ENCODE peak calls at places on chromosome 17, in four cellular contexts. P is PC-3, I is heart left ventricle, C is fibroblast of the aortic adventitia. G is an unnamed sample.

GRCh38 chr17:19753049-19753444 is 4.9 kb upstream of the ALDH3A1 start:
- DNase-seq in P (peak), I (peak), C (peak), G (peak)

GRCh38 chr17:80892019-80892855 is 99.4 kb upstream of the CHMP6 start:
- DNase-seq in P (peak), I (peak), C (peak), G (peak)

GRCh38 chr17:16477666-16478065 is 14.3 kb downstream of the LRRC75A start:
- DNase-seq in P (no peak), I (no peak), C (no peak), G (no peak)

GRCh38 chr17:52673791-52674190 is 515.3 kb upstream of the CA10 start:
- DNase-seq in P (peak), I (no peak), C (no peak), G (no peak)

GRCh38 chr17:40168262-40168832 is 8.9 kb upstream of the RAPGEFL1 start:
- DNase-seq in P (peak), I (peak), C (peak), G (peak)

GRCh38 chr17:48552453-48553189 is 7.7 kb upstream of the HOXB2 start:
- DNase-seq in P (no peak), I (no peak), C (peak), G (no peak)

GRCh38 chr17:44794699-44795413 is 35.2 kb downstream of the GJC1 start:
- DNase-seq in P (peak), I (no peak), C (peak), G (peak)

GRCh38 chr17:80693511-80693910 is 148.9 kb downstream of the RPTOR start:
- DNase-seq in P (no peak), I (no peak), C (no peak), G (no peak)

GRCh38 chr17:8822401-8823035 is 23.4 kb upstream of the MFSD6L start:
- DNase-seq in P (no peak), I (no peak), C (no peak), G (no peak)

GRCh38 chr17:16437083-16437482 is 21.7 kb downstream of the TRPV2 start:
- DNase-seq in P (no peak), I (no peak), C (no peak), G (no peak)

GRCh38 chr17:29615048-29615385 is 7.7 kb downstream of the CORO6 start:
- DNase-seq in P (no peak), I (no peak), C (peak), G (no peak)
- TF ChIP-seq CTCF in P (no peak), I (no peak), C (no peak), G (no peak)

GRCh38 chr17:38724337-38724988 is 5.7 kb upstream of the CISD3 start:
- DNase-seq in P (no peak), I (peak), C (no peak), G (no peak)
- TF ChIP-seq CTCF in P (no peak), I (no peak), C (no peak), G (no peak)

GRCh38 chr17:82318169-82318498 is 726 bp upstream of the CD7 start:
- DNase-seq in P (no peak), I (no peak), C (no peak), G (no peak)
- TF ChIP-seq CTCF in P (no peak), I (no peak), C (no peak), G (no peak)

DNA sequence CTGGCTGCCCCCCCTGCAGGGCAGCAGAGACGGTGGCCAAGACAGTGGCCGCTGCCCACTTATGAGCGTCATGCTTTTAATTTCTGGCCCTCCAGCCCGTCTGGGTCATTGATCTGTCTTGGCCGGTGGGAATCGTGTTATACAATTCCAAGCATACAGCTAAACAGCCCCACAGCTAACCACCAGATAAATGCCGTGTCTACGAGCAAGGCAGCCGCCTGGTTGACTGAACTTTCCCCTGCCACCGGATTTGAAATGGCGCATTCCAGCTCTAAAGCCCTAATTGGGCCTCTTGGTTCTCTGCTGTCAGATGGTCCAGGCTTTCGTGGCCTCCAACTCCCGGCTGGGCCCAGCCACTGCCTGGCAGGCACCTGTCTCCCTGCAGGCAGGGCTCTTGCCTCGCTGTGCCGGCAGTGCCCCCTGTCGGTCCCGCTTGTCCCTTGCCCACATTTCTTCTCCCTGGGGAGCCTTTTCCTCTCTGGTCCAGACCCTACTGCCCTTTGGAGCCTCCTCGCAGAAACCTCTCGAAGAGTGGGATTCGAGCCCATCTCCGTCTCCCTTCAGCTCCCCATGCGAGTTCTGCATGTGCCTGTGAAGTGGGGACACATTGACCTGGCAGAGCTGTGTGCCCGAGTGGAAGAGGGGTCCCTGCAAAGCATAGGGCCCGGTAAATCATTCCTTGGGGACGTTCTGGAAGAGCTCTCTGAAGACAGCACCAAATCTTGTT is 1.8 kb upstream of the RBFOX3 start:
- DNase-seq in P (peak), I (no peak), C (peak), G (peak)
- TF ChIP-seq CTCF in P (peak), I (peak), C (peak), G (peak)

DNA sequence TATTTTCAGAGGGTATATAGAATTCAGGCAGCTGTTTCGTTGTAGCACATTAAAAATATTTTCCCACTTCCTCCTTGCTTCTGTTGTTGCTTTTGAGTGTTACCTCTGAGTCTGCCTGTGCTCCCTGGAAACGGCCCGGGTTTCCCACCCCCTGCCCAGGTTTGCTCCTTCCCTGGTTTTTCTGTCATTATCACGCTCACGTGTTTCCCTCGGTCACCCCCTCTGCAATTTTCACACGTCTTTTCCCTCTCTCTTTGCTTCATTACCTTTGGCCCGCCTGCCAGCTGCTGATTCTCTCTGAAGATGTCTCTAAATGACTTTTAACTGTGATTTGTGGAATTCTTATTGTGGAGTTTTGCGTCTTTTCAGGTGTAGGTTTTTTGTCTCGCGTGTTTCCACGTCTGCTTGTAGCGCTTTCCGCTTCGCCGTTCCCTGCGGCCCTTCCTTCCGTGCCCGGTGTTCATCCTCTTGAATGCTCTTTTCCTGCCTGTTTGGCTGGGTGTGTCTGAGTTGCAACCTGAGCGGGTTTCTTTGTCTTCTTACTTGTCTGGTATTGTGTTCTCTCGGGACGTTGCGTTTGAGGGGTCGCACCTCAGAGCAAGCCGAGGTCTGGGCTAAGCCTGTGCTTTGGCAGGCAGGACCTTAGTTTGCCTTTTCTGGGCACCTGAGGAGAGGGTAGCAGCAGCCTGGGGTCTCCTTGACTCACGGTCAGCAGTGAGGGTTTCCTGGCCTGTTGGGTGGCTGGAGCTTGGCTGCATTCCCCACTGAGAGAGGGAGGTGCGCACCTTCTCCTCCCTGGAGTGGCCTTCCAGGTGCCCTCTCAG is 96.3 kb upstream of the ZNF750 start:
- DNase-seq in P (no peak), I (peak), C (no peak), G (no peak)
- TF ChIP-seq CTCF in P (no peak), I (no peak), C (no peak), G (no peak)

GRCh38 chr17:63524051-63524450 is 893 bp downstream of the KCNH6 start:
- DNase-seq in P (no peak), I (no peak), C (no peak), G (no peak)
- TF ChIP-seq CTCF in P (no peak), I (no peak), C (no peak), G (no peak)

DNA sequence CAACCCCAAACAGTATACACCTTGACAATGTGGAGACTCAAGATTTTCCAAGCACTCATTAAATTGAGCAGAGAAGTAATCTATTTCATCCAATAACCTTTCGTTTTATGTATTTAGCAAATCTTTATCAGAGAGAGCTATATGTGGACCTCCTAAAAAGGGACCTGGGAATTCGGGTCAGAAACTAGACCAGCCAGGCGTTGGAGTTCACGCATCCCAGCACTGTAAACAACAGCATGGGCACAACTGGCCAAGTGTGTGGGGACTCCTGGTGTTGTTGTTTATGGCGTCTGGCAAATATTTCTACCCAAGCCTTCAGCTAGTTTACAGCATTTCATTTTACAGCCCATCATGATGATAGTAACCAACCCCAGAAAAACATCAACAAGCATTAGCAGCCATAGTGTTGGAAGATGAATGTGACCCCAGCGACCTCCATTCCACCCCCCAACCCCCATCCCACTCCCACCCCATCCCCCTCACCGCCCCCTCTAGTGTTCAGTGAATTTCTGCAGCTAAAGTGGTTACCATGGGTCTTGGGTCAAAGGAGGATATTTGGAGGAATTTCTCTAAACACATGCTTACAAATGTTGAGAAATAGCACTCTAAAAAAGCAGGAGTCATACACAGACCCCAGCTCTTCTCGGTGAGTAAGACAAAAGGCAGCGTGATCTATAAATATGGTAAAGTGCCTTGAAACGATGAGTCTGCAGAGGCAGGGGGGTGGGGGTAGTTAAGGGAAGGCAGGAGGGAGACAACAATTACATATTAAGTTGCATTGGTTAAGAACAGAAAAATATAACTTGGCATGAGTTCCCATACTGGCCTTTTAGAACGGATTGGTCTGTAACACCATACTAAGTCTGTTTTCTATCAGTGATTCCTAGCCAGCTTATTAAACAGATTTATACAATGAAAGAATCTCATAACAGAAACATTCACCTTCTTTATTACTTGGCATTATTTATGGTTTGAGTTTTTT is 91.4 kb upstream of the TBX2 start:
- DNase-seq in P (peak), I (no peak), C (peak), G (peak)
- TF ChIP-seq CTCF in P (no peak), I (no peak), C (no peak), G (no peak)

GRCh38 chr17:31629696-31630470 is 229.2 kb downstream of the COPRS start:
- DNase-seq in P (no peak), I (no peak), C (peak), G (peak)
- TF ChIP-seq CTCF in P (no peak), I (no peak), C (no peak), G (no peak)

G was measured in MCF 10A.